ENCODE peak calls at places on chromosomes 3 and 15, in five cellular contexts. O, R, L, S and J are unnamed samples.

GRCh38 chr3:58562498-58562897 is 14.7 kb downstream of the FAM107A start:
- DNase-seq in O (no peak), R (no peak), L (no peak), S (no peak), J (no peak)

GRCh38 chr3:59444293-59444671 is 394.5 kb upstream of the CFAP20DC start:
- DNase-seq in O (no peak), R (no peak), L (no peak), S (no peak), J (no peak)

GRCh38 chr15:29070471-29071192 is 184.9 kb downstream of the APBA2 start:
- DNase-seq in O (no peak), R (no peak), L (no peak), S (no peak), J (no peak)

GRCh38 chr3:35645189-35645588 is 5.9 kb downstream of the ARPP21 start:
- DNase-seq in O (no peak), R (no peak), L (no peak), S (no peak), J (no peak)

GRCh38 chr15:78210349-78210717 is 24.0 kb downstream of the ACSBG1 start:
- DNase-seq in O (no peak), R (no peak), L (no peak), S (no peak), J (no peak)

GRCh38 chr15:66865622-66866611 is 163.9 kb downstream of the SMAD6 start:
- DNase-seq in O (peak; percentile 98), R (no peak), L (no peak), S (no peak), J (peak; percentile 51)

GRCh38 chr3:130737622-130738021 is 9.0 kb downstream of the PIK3R4 start:
- DNase-seq in O (peak; percentile 64), R (no peak), L (no peak), S (no peak), J (no peak)

GRCh38 chr3:99669879-99670555 is 31.6 kb downstream of the COL8A1 start:
- DNase-seq in O (no peak), R (no peak), L (no peak), S (no peak), J (no peak)

GRCh38 chr15:65083262-65083701 is 6.7 kb downstream of the KBTBD13 start:
- DNase-seq in O (no peak), R (no peak), L (no peak), S (no peak), J (no peak)